ENCODE peak calls at places on chromosomes 3 and 15, in eight cellular contexts. A, B, I, V, W, J, K and S are unnamed samples.
A peak's percentile ranks its signal among the peaks of the same experiment; 100 is the strongest.

GRCh38 chr15:59539799-59540198 is 71.8 kb upstream of the GCNT3 start:
- DNase-seq in A (peak; percentile 80), B (no peak), I (no peak), V (no peak), W (no peak), J (no peak), K (no peak), S (no peak)

GRCh38 chr3:49054344-49054862 is 25.2 kb upstream of the IMPDH2 start:
- DNase-seq in A (no peak), B (no peak), I (no peak), V (no peak), W (no peak), J (no peak), K (no peak), S (no peak)

GRCh38 chr3:127162947-127163645 is 29.8 kb upstream of the PRR23E start:
- DNase-seq in A (no peak), B (peak; percentile 18), I (no peak), V (no peak), W (no peak), J (no peak), K (no peak), S (no peak)

GRCh38 chr3:83317605-83318004 is 1556.2 kb upstream of the GBE1 start:
- DNase-seq in A (no peak), B (no peak), I (no peak), V (no peak), W (no peak), J (no peak), K (no peak), S (no peak)

GRCh38 chr15:80328496-80328895 is 75.7 kb upstream of the ARNT2 start:
- DNase-seq in A (no peak), B (no peak), I (no peak), V (no peak), W (no peak), J (no peak), K (no peak), S (no peak)

GRCh38 chr3:30827080-30827479 is 67.4 kb downstream of the GADL1 start:
- DNase-seq in A (no peak), B (no peak), I (no peak), V (no peak), W (no peak), J (no peak), K (no peak), S (no peak)

GRCh38 chr3:46985588-46985987 is 6.1 kb downstream of the NBEAL2 start:
- DNase-seq in A (no peak), B (no peak), I (no peak), V (no peak), W (no peak), J (no peak), K (no peak), S (no peak)

GRCh38 chr3:121481116-121481895 is 64.5 kb downstream of the POLQ start:
- DNase-seq in A (no peak), B (no peak), I (no peak), V (no peak), W (no peak), J (no peak), K (peak; percentile 32), S (no peak)

GRCh38 chr15:73902121-73903020 is 23.9 kb upstream of the LOXL1 start:
- DNase-seq in A (no peak), B (no peak), I (no peak), V (no peak), W (no peak), J (no peak), K (no peak), S (no peak)

GRCh38 chr3:141335531-141336042 is 32.7 kb upstream of the ZBTB38 start:
- DNase-seq in A (no peak), B (no peak), I (no peak), V (no peak), W (no peak), J (no peak), K (no peak), S (peak; percentile 16)

GRCh38 chr3:90261481-90262433 is 1154.3 kb downstream of the EPHA3 start:
- DNase-seq in A (no peak), B (no peak), I (no peak), V (no peak), W (no peak), J (no peak), K (no peak), S (no peak)

GRCh38 chr15:60408438-60409105 is 10.8 kb upstream of the ANXA2 start:
- DNase-seq in A (peak; percentile 92), B (no peak), I (no peak), V (no peak), W (no peak), J (no peak), K (peak; percentile 55), S (no peak)

GRCh38 chr3:184656991-184657669 is 54.7 kb downstream of the MAGEF1 start:
- DNase-seq in A (no peak), B (no peak), I (peak; percentile 87), V (peak; percentile 86), W (no peak), J (no peak), K (no peak), S (no peak)

GRCh38 chr15:87816811-87817210 is 439.7 kb downstream of the NTRK3 start:
- DNase-seq in A (peak; percentile 75), B (no peak), I (peak; percentile 94), V (peak; percentile 82), W (no peak), J (no peak), K (peak; percentile 89), S (peak; percentile 84)

GRCh38 chr3:106485802-106486201 is 617.0 kb upstream of the CBLB start:
- DNase-seq in A (no peak), B (no peak), I (no peak), V (no peak), W (no peak), J (no peak), K (no peak), S (no peak)

GRCh38 chr3:112734171-112734570 is 93.2 kb upstream of the CCDC80 start:
- DNase-seq in A (no peak), B (no peak), I (no peak), V (no peak), W (no peak), J (no peak), K (no peak), S (peak; percentile 26)

GRCh38 chr15:40115670-40116093 is 7.0 kb upstream of the BMF start:
- DNase-seq in A (no peak), B (peak; percentile 90), I (no peak), V (no peak), W (peak; percentile 45), J (no peak), K (no peak), S (no peak)

GRCh38 chr15:77542491-77543001 is 90.2 kb downstream of the LINGO1 start:
- DNase-seq in A (peak; percentile 37), B (no peak), I (no peak), V (no peak), W (no peak), J (no peak), K (peak; percentile 30), S (peak; percentile 40)

GRCh38 chr3:154023148-154023547 is 98.0 kb upstream of the ARHGEF26 start:
- DNase-seq in A (peak; percentile 72), B (no peak), I (no peak), V (no peak), W (no peak), J (no peak), K (no peak), S (no peak)

GRCh38 chr3:46708401-46709146 is 7.4 kb downstream of the TMIE start:
- DNase-seq in A (no peak), B (no peak), I (no peak), V (no peak), W (no peak), J (no peak), K (no peak), S (no peak)

GRCh38 chr15:94582368-94582767 is 351.0 kb downstream of the MCTP2 start:
- DNase-seq in A (peak; percentile 29), B (peak; percentile 30), I (no peak), V (no peak), W (peak; percentile 9), J (no peak), K (no peak), S (no peak)

GRCh38 chr3:141331370-141332318 is 36.7 kb upstream of the ZBTB38 start:
- DNase-seq in A (peak; percentile 97), B (no peak), I (peak; percentile 98), V (peak; percentile 100), W (no peak), J (no peak), K (peak; percentile 96), S (peak; percentile 90)

GRCh38 chr3:43968465-43968864 is 273.2 kb upstream of the TOPAZ1 start:
- DNase-seq in A (no peak), B (no peak), I (no peak), V (no peak), W (no peak), J (no peak), K (no peak), S (no peak)

GRCh38 chr3:130906374-130906995 is 12.6 kb downstream of the ATP2C1 start:
- DNase-seq in A (no peak), B (no peak), I (peak; percentile 55), V (peak; percentile 45), W (no peak), J (no peak), K (no peak), S (no peak)

GRCh38 chr15:38941399-38941953 is 376.9 kb upstream of the RASGRP1 start:
- DNase-seq in A (no peak), B (no peak), I (no peak), V (peak; percentile 33), W (no peak), J (no peak), K (peak; percentile 9), S (no peak)